ENCODE peak calls at places on chromosome 4, in six cellular contexts. B is stimulated activated CD4-positive, alpha-beta T cell treated with anti-CD3 and anti-CD28 coated beads, Interleukin-2, amount 100 ng/mL, for 48 hours; E is activated CD4-positive, CD25-positive, alpha-beta regulatory T cell; J is SIG-M5; M is HS-27A; K is stomach. G is an unnamed sample.

GRCh38 chr4:129344058-129344457 is 248.1 kb downstream of the C4orf33 start:
- DNase-seq in B (no peak), E (no peak), J (no peak), M (no peak), K (no peak), G (no peak)

GRCh38 chr4:7573692-7574091 is 139.0 kb upstream of the PSAPL1 start:
- DNase-seq in B (no peak), E (no peak), J (no peak), M (no peak), K (no peak), G (no peak)

GRCh38 chr4:128225148-128225547 is 62.5 kb downstream of the PGRMC2 start:
- DNase-seq in B (no peak), E (no peak), J (no peak), M (no peak), K (no peak), G (no peak)

GRCh38 chr4:182447938-182448280 is 204.7 kb downstream of the TENM3 start:
- DNase-seq in B (no peak), E (no peak), J (no peak), M (no peak), K (no peak), G (no peak)

GRCh38 chr4:107050525-107051135 is 14.5 kb upstream of the DKK2 start:
- DNase-seq in B (no peak), E (no peak), J (no peak), M (no peak), K (no peak), G (no peak)

GRCh38 chr4:41256131-41256739 is 493 bp upstream of the UCHL1 start:
- DNase-seq in B (no peak), E (no peak), J (no peak), M (no peak), K (no peak), G (no peak)

GRCh38 chr4:118353452-118353851 is 649 bp upstream of the PRSS12 start:
- DNase-seq in B (no peak), E (no peak), J (no peak), M (no peak), K (no peak), G (no peak)

GRCh38 chr4:125421547-125421946 is 106.8 kb downstream of the FAT4 start:
- DNase-seq in B (no peak), E (no peak), J (no peak), M (no peak), K (no peak), G (no peak)

GRCh38 chr4:74932832-74933561 is at the start of gene PARM1:
- DNase-seq in B (peak; percentile 49), E (no peak), J (no peak), M (no peak), K (peak; percentile 94), G (peak; percentile 39)

GRCh38 chr4:65502151-65502691 is 168.1 kb downstream of the EPHA5 start:
- DNase-seq in B (no peak), E (no peak), J (no peak), M (no peak), K (no peak), G (no peak)

GRCh38 chr4:45453258-45453841 is 670.5 kb downstream of the GABRG1 start:
- DNase-seq in B (no peak), E (no peak), J (no peak), M (no peak), K (no peak), G (no peak)

GRCh38 chr4:98430708-98431403 is 169.7 kb downstream of the RAP1GDS1 start:
- DNase-seq in B (no peak), E (no peak), J (no peak), M (peak; percentile 72), K (no peak), G (no peak)

GRCh38 chr4:163395758-163396157 is 52.1 kb downstream of the NPY5R start:
- DNase-seq in B (no peak), E (no peak), J (no peak), M (no peak), K (no peak), G (no peak)

GRCh38 chr4:52588771-52589591 is 70.1 kb downstream of the USP46 start:
- DNase-seq in B (no peak), E (no peak), J (no peak), M (no peak), K (no peak), G (no peak)

GRCh38 chr4:69896530-69897116 is 34.2 kb upstream of the CSN1S1 start:
- DNase-seq in B (no peak), E (no peak), J (no peak), M (no peak), K (no peak), G (no peak)

GRCh38 chr4:127782025-127782274 is 172 bp upstream of the HSPA4L start:
- DNase-seq in B (peak; percentile 61), E (no peak), J (no peak), M (no peak), K (peak; percentile 87), G (no peak)

GRCh38 chr4:54754394-54754793 is 96.6 kb downstream of the KIT start:
- DNase-seq in B (no peak), E (no peak), J (no peak), M (no peak), K (no peak), G (no peak)

GRCh38 chr4:188127157-188127874 is 11.9 kb upstream of the TRIML1 start:
- DNase-seq in B (no peak), E (no peak), J (no peak), M (no peak), K (no peak), G (no peak)

GRCh38 chr4:150582881-150583286 is 933 bp downstream of the MAB21L2 start:
- DNase-seq in B (no peak), E (no peak), J (no peak), M (no peak), K (no peak), G (no peak)

GRCh38 chr4:189792819-189793618 is 147.7 kb upstream of the FRG1 start:
- DNase-seq in B (peak; percentile 63), E (no peak), J (no peak), M (no peak), K (peak; percentile 72), G (no peak)

GRCh38 chr4:26360864-26361263 is 40.0 kb downstream of the RBPJ start:
- DNase-seq in B (no peak), E (no peak), J (no peak), M (no peak), K (no peak), G (no peak)

GRCh38 chr4:145565328-145565727 is 53.9 kb upstream of the MMAA start:
- DNase-seq in B (no peak), E (no peak), J (no peak), M (no peak), K (no peak), G (no peak)

GRCh38 chr4:78528327-78528726 is 23.2 kb upstream of the ANXA3 start:
- DNase-seq in B (no peak), E (no peak), J (no peak), M (no peak), K (no peak), G (no peak)

GRCh38 chr4:6731301-6731641 is 15.3 kb downstream of the BLOC1S4 start:
- DNase-seq in B (no peak), E (no peak), J (no peak), M (no peak), K (no peak), G (no peak)

GRCh38 chr4:167100120-167100519 is 134.2 kb downstream of the SPOCK3 start:
- DNase-seq in B (no peak), E (no peak), J (no peak), M (no peak), K (no peak), G (no peak)

GRCh38 chr4:2248044-2248780 is 6.3 kb upstream of the HAUS3 start:
- DNase-seq in B (no peak), E (no peak), J (no peak), M (no peak), K (peak; percentile 17), G (no peak)